ENCODE peak calls at places on chromosomes 2 and 18, in six cellular contexts. One of them, this sample, is unnamed.
A peak's percentile ranks its signal among the peaks of the same experiment; 100 is the strongest.

GRCh38 chr2:45131587-45131986 is 122.3 kb upstream of the SIX2 start:
- DNase-seq in RWPE2: no peak
- DNase-seq in CD8-positive, alpha-beta T cell: no peak
- DNase-seq in cardiac muscle cell: no peak
- DNase-seq in Panc1: no peak
- DNase-seq in hepatocyte: no peak
- DNase-seq in this sample: no peak

GRCh38 chr18:77108001-77108692 is 24.4 kb downstream of the MBP start:
- DNase-seq in hepatocyte: peak; percentile 37
- DNase-seq in RWPE2: no peak
- DNase-seq in Panc1: no peak
- DNase-seq in CD8-positive, alpha-beta T cell: peak; percentile 34
- DNase-seq in cardiac muscle cell: no peak
- DNase-seq in this sample: no peak

GRCh38 chr2:128385365-128385764 is 66.7 kb upstream of the HS6ST1 start:
- DNase-seq in hepatocyte: no peak
- DNase-seq in Panc1: no peak
- DNase-seq in CD8-positive, alpha-beta T cell: no peak
- DNase-seq in RWPE2: no peak
- DNase-seq in cardiac muscle cell: no peak
- DNase-seq in this sample: no peak

GRCh38 chr2:41954304-41955291 is 93.2 kb upstream of the PKDCC start:
- DNase-seq in Panc1: no peak
- DNase-seq in RWPE2: no peak
- DNase-seq in hepatocyte: no peak
- DNase-seq in cardiac muscle cell: no peak
- DNase-seq in CD8-positive, alpha-beta T cell: no peak
- DNase-seq in this sample: no peak

GRCh38 chr18:76426738-76427305 is 68.2 kb downstream of the ZNF516 start:
- DNase-seq in hepatocyte: peak; percentile 57
- DNase-seq in Panc1: no peak
- DNase-seq in CD8-positive, alpha-beta T cell: no peak
- DNase-seq in RWPE2: no peak
- DNase-seq in cardiac muscle cell: peak; percentile 64
- DNase-seq in this sample: peak; percentile 38

GRCh38 chr18:31619291-31619690 is 27.6 kb downstream of the TTR start:
- DNase-seq in Panc1: no peak
- DNase-seq in RWPE2: no peak
- DNase-seq in hepatocyte: no peak
- DNase-seq in cardiac muscle cell: no peak
- DNase-seq in CD8-positive, alpha-beta T cell: no peak
- DNase-seq in this sample: no peak

GRCh38 chr2:109530712-109531111 is 83.1 kb downstream of the SEPTIN10 start:
- DNase-seq in RWPE2: no peak
- DNase-seq in Panc1: no peak
- DNase-seq in CD8-positive, alpha-beta T cell: no peak
- DNase-seq in cardiac muscle cell: no peak
- DNase-seq in hepatocyte: no peak
- DNase-seq in this sample: peak; percentile 14

GRCh38 chr2:194917519-194917918 is 739.5 kb upstream of the SLC39A10 start:
- DNase-seq in RWPE2: no peak
- DNase-seq in Panc1: no peak
- DNase-seq in hepatocyte: no peak
- DNase-seq in CD8-positive, alpha-beta T cell: no peak
- DNase-seq in cardiac muscle cell: no peak
- DNase-seq in this sample: no peak

GRCh38 chr18:10035306-10035991 is 121.6 kb downstream of the VAPA start:
- DNase-seq in cardiac muscle cell: no peak
- DNase-seq in RWPE2: no peak
- DNase-seq in CD8-positive, alpha-beta T cell: no peak
- DNase-seq in Panc1: no peak
- DNase-seq in hepatocyte: peak; percentile 50
- DNase-seq in this sample: no peak

GRCh38 chr2:10520154-10520553 is 72.0 kb upstream of the ODC1 start:
- DNase-seq in CD8-positive, alpha-beta T cell: no peak
- DNase-seq in cardiac muscle cell: no peak
- DNase-seq in hepatocyte: no peak
- DNase-seq in Panc1: no peak
- DNase-seq in RWPE2: no peak
- DNase-seq in this sample: no peak

GRCh38 chr2:60472026-60472425 is 81.4 kb downstream of the BCL11A start:
- DNase-seq in cardiac muscle cell: no peak
- DNase-seq in hepatocyte: no peak
- DNase-seq in Panc1: no peak
- DNase-seq in CD8-positive, alpha-beta T cell: no peak
- DNase-seq in RWPE2: no peak
- DNase-seq in this sample: no peak

GRCh38 chr2:51990684-51991083 is 958.8 kb upstream of the NRXN1 start:
- DNase-seq in CD8-positive, alpha-beta T cell: no peak
- DNase-seq in cardiac muscle cell: peak; percentile 10
- DNase-seq in RWPE2: no peak
- DNase-seq in hepatocyte: no peak
- DNase-seq in Panc1: no peak
- DNase-seq in this sample: no peak

DNA sequence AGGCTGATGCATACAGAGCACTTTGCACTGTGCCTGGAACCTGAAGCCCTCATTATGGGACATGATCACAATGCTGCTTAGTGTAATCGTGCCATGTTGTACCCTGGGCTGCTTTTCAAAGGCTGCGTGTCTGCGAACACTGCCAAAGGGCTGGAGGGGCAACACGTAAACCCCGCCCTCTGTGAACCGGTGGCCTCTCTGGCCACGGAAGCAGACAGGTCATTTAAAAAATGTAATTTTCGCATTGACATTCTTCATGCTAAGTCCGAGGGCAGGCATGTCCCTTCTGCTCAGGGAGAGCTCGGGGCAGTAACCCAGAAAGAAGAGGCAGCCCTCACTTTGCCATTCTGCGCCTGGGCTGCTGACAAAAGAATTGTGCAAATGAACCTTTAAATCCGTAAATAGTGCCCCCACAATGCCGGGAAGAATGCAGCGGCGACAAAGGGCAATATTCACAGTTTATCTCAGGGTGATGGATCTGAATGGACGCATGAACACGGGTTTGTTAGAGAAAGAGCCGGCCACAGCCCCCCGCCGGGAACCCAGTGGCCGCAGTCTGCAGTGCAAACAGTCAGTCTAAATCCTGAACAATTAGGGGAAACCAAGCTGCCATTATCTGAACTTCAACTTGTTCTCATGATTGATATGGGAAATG is 226.1 kb downstream of the MYCN start:
- DNase-seq in hepatocyte: no peak
- DNase-seq in RWPE2: no peak
- DNase-seq in cardiac muscle cell: no peak
- DNase-seq in Panc1: no peak
- DNase-seq in CD8-positive, alpha-beta T cell: no peak
- DNase-seq in this sample: no peak
- H3K27ac ChIP-seq in hepatocyte: no peak overlapping the region
- H3K27ac ChIP-seq in RWPE2: no peak overlapping the region
- H3K27ac ChIP-seq in cardiac muscle cell: no peak overlapping the region
- H3K27ac ChIP-seq in Panc1: no peak overlapping the region
- H3K27ac ChIP-seq in CD8-positive, alpha-beta T cell: no peak overlapping the region
- H3K27ac ChIP-seq in this sample: no peak overlapping the region

GRCh38 chr2:192546566-192546965 is 351.8 kb upstream of the TMEFF2 start:
- DNase-seq in Panc1: no peak
- DNase-seq in hepatocyte: no peak
- DNase-seq in RWPE2: no peak
- DNase-seq in cardiac muscle cell: no peak
- DNase-seq in CD8-positive, alpha-beta T cell: no peak
- DNase-seq in this sample: no peak

GRCh38 chr2:192544371-192544955 is 349.7 kb upstream of the TMEFF2 start:
- DNase-seq in cardiac muscle cell: peak; percentile 5
- DNase-seq in RWPE2: no peak
- DNase-seq in Panc1: no peak
- DNase-seq in hepatocyte: no peak
- DNase-seq in CD8-positive, alpha-beta T cell: no peak
- DNase-seq in this sample: no peak
- H3K4me3 ChIP-seq in cardiac muscle cell: no peak overlapping the region
- H3K4me3 ChIP-seq in RWPE2: no peak overlapping the region
- H3K4me3 ChIP-seq in Panc1: no peak overlapping the region
- H3K4me3 ChIP-seq in hepatocyte: no peak overlapping the region
- H3K4me3 ChIP-seq in CD8-positive, alpha-beta T cell: no peak overlapping the region
- H3K4me3 ChIP-seq in this sample: no peak overlapping the region

GRCh38 chr2:64563436-64563938 is 39.4 kb downstream of the AFTPH start:
- DNase-seq in hepatocyte: no peak
- DNase-seq in Panc1: no peak
- DNase-seq in CD8-positive, alpha-beta T cell: no peak
- DNase-seq in cardiac muscle cell: no peak
- DNase-seq in RWPE2: no peak
- DNase-seq in this sample: no peak

GRCh38 chr2:64565949-64566705 is 42.0 kb downstream of the AFTPH start:
- DNase-seq in Panc1: no peak
- DNase-seq in cardiac muscle cell: no peak
- DNase-seq in hepatocyte: no peak
- DNase-seq in CD8-positive, alpha-beta T cell: no peak
- DNase-seq in RWPE2: no peak
- DNase-seq in this sample: no peak

GRCh38 chr2:64567473-64567872 is 43.3 kb downstream of the AFTPH start:
- DNase-seq in hepatocyte: no peak
- DNase-seq in CD8-positive, alpha-beta T cell: no peak
- DNase-seq in Panc1: no peak
- DNase-seq in RWPE2: no peak
- DNase-seq in cardiac muscle cell: no peak
- DNase-seq in this sample: no peak

GRCh38 chr2:64565358-64565757 is 41.2 kb downstream of the AFTPH start:
- DNase-seq in RWPE2: no peak
- DNase-seq in CD8-positive, alpha-beta T cell: no peak
- DNase-seq in hepatocyte: no peak
- DNase-seq in Panc1: no peak
- DNase-seq in cardiac muscle cell: no peak
- DNase-seq in this sample: no peak

GRCh38 chr2:64568836-64569235 is 44.7 kb downstream of the AFTPH start:
- DNase-seq in CD8-positive, alpha-beta T cell: no peak
- DNase-seq in cardiac muscle cell: no peak
- DNase-seq in Panc1: no peak
- DNase-seq in RWPE2: no peak
- DNase-seq in hepatocyte: no peak
- DNase-seq in this sample: no peak
- H3K36me3 ChIP-seq in CD8-positive, alpha-beta T cell: peaks cover 3% of the 10 kb centered on the region
- H3K36me3 ChIP-seq in cardiac muscle cell: peaks cover 25% of the 10 kb centered on the region
- H3K36me3 ChIP-seq in Panc1: peaks cover 7% of the 10 kb centered on the region
- H3K36me3 ChIP-seq in RWPE2: peaks cover 45% of the 10 kb centered on the region
- H3K36me3 ChIP-seq in hepatocyte: no peaks in the 10 kb centered on the region
- H3K36me3 ChIP-seq in this sample: no peaks in the 10 kb centered on the region

DNA sequence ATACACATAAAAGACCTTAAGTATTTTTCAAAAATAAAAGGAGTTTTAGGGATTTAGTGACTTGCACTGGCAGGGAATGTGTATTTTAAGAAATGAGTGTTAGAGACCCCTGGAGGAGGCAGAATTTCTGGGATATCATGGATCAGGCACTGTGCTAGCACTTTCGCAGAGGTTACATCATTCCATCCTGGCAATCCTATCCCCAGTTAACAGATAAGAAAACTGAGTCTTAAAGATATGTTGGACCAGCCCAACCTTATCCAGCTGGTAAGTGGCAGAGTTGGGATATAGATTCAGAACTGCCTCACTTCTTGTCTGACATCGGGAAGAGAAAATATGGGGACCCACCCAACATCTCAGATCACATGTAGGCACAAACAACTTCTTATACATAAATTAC is 160.3 kb upstream of the EPAS1 start:
- DNase-seq in cardiac muscle cell: no peak
- DNase-seq in RWPE2: no peak
- DNase-seq in CD8-positive, alpha-beta T cell: no peak
- DNase-seq in hepatocyte: no peak
- DNase-seq in Panc1: no peak
- DNase-seq in this sample: no peak
- H3K27ac ChIP-seq in cardiac muscle cell: no peak overlapping the region
- H3K27ac ChIP-seq in RWPE2: no peak overlapping the region
- H3K27ac ChIP-seq in CD8-positive, alpha-beta T cell: no peak overlapping the region
- H3K27ac ChIP-seq in hepatocyte: peak overlapping the region; percentile 70
- H3K27ac ChIP-seq in Panc1: no peak overlapping the region
- H3K27ac ChIP-seq in this sample: no peak overlapping the region

GRCh38 chr2:1414121-1414520 is 858 bp downstream of the TPO start:
- DNase-seq in CD8-positive, alpha-beta T cell: no peak
- DNase-seq in RWPE2: no peak
- DNase-seq in cardiac muscle cell: peak; percentile 52
- DNase-seq in Panc1: no peak
- DNase-seq in hepatocyte: no peak
- DNase-seq in this sample: no peak

GRCh38 chr2:1413156-1413690 is at the start of gene TPO:
- DNase-seq in CD8-positive, alpha-beta T cell: no peak
- DNase-seq in hepatocyte: no peak
- DNase-seq in cardiac muscle cell: no peak
- DNase-seq in RWPE2: no peak
- DNase-seq in Panc1: no peak
- DNase-seq in this sample: no peak

GRCh38 chr2:1420746-1421480 is 7.7 kb downstream of the TPO start:
- DNase-seq in Panc1: no peak
- DNase-seq in RWPE2: no peak
- DNase-seq in CD8-positive, alpha-beta T cell: no peak
- DNase-seq in hepatocyte: no peak
- DNase-seq in cardiac muscle cell: no peak
- DNase-seq in this sample: no peak

DNA sequence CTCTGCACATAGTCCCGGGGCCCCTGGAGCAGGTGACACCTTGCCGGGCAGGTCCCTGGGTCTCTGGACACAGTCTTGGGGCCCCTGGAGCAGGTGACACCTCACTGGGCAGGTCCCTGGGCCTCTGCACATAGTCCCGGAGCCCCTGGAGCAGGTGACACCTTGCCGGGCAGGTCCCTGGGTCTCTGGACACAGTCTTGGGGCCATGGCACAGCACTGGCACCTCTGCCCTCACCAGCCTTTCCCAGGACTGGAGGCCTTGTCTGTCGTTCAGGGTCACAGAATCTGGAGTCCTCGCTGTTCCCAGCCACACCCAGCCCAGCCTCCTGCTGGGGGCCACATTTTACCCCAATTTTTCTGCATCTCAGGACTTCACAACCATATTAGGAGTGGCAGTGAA is 2.2 kb downstream of the TPO start:
- DNase-seq in Panc1: no peak
- DNase-seq in RWPE2: no peak
- DNase-seq in hepatocyte: no peak
- DNase-seq in cardiac muscle cell: no peak
- DNase-seq in CD8-positive, alpha-beta T cell: no peak
- DNase-seq in this sample: no peak
- H3K4me3 ChIP-seq in Panc1: no peak overlapping the region
- H3K4me3 ChIP-seq in RWPE2: no peak overlapping the region
- H3K4me3 ChIP-seq in hepatocyte: no peak overlapping the region
- H3K4me3 ChIP-seq in cardiac muscle cell: no peak overlapping the region
- H3K4me3 ChIP-seq in CD8-positive, alpha-beta T cell: no peak overlapping the region
- H3K4me3 ChIP-seq in this sample: no peak overlapping the region

DNA sequence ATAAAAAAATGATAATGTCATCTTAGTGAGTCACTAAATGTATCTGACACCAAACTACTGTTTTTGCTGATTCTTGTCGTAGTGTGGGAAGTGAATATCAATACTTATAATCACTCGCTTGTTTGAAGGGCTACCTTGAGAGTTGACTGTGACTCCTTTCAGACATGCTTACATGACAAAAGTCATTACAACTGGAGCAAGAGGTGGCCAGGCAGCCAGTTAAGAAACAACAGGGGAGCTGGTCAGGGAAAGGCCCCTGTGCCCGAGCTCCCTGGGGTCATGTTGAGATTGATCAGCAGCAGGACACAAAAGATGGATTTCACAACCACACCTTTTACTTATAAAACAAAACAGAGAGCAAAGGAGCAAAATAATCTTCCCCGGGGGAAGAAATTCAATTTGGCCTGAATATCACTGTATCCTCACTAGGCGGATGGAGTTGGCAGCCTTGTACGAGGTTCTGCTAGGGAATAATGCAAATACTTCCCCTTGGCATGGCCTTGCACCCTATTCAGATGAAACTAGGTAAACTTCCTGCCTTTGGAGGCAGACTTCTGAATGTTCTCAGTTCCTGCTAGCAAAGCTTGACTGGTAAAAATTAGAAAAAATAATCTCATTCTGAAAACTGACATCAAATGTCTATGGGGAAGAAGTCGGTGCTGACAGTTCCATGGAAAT is 101.2 kb downstream of the DYNC1I2 start:
- DNase-seq in Panc1: no peak
- DNase-seq in RWPE2: no peak
- DNase-seq in hepatocyte: no peak
- DNase-seq in CD8-positive, alpha-beta T cell: no peak
- DNase-seq in cardiac muscle cell: no peak
- DNase-seq in this sample: no peak
- H3K36me3 ChIP-seq in Panc1: no peaks in the 10 kb centered on the region
- H3K36me3 ChIP-seq in RWPE2: peaks cover 55% of the 10 kb centered on the region
- H3K36me3 ChIP-seq in hepatocyte: no peaks in the 10 kb centered on the region
- H3K36me3 ChIP-seq in CD8-positive, alpha-beta T cell: peaks cover 19% of the 10 kb centered on the region
- H3K36me3 ChIP-seq in cardiac muscle cell: peaks cover 59% of the 10 kb centered on the region
- H3K36me3 ChIP-seq in this sample: peaks cover 54% of the 10 kb centered on the region